ENCODE peak calls at places on chromosome 1, in ten cellular contexts. One of them, this sample, is unnamed.

GRCh38 chr1:232049335-232049734 is 422.7 kb downstream of the DISC1 start:
- DNase-seq in WERI-Rb-1: no peak
- DNase-seq in fibroblast of lung: no peak
- DNase-seq in lower lobe of right lung: no peak
- DNase-seq in neuronal stem cell: no peak
- DNase-seq in body of pancreas: no peak
- DNase-seq in left ventricle myocardium inferior: no peak
- DNase-seq in pancreas: no peak
- DNase-seq in AG04450: no peak
- DNase-seq in esophagus muscularis mucosa: no peak
- DNase-seq in this sample: no peak

GRCh38 chr1:203048555-203049051 is 22.3 kb downstream of the PPFIA4 start:
- DNase-seq in esophagus muscularis mucosa: no peak
- DNase-seq in lower lobe of right lung: no peak
- DNase-seq in fibroblast of lung: no peak
- DNase-seq in WERI-Rb-1: no peak
- DNase-seq in pancreas: no peak
- DNase-seq in AG04450: no peak
- DNase-seq in left ventricle myocardium inferior: no peak
- DNase-seq in neuronal stem cell: peak; percentile 35
- DNase-seq in body of pancreas: no peak
- DNase-seq in this sample: no peak

GRCh38 chr1:113587475-113587874 is 171.8 kb downstream of the PHTF1 start:
- DNase-seq in body of pancreas: no peak
- DNase-seq in esophagus muscularis mucosa: no peak
- DNase-seq in AG04450: no peak
- DNase-seq in WERI-Rb-1: no peak
- DNase-seq in left ventricle myocardium inferior: no peak
- DNase-seq in neuronal stem cell: no peak
- DNase-seq in fibroblast of lung: no peak
- DNase-seq in lower lobe of right lung: no peak
- DNase-seq in pancreas: no peak
- DNase-seq in this sample: no peak

GRCh38 chr1:24801169-24801568 is 55.9 kb downstream of the CLIC4 start:
- DNase-seq in fibroblast of lung: no peak
- DNase-seq in body of pancreas: no peak
- DNase-seq in left ventricle myocardium inferior: no peak
- DNase-seq in neuronal stem cell: no peak
- DNase-seq in AG04450: no peak
- DNase-seq in lower lobe of right lung: no peak
- DNase-seq in WERI-Rb-1: no peak
- DNase-seq in esophagus muscularis mucosa: no peak
- DNase-seq in pancreas: no peak
- DNase-seq in this sample: no peak

GRCh38 chr1:12438349-12438924 is 179.6 kb downstream of the DHRS3 start:
- DNase-seq in lower lobe of right lung: no peak
- DNase-seq in neuronal stem cell: no peak
- DNase-seq in left ventricle myocardium inferior: no peak
- DNase-seq in body of pancreas: no peak
- DNase-seq in pancreas: no peak
- DNase-seq in esophagus muscularis mucosa: no peak
- DNase-seq in WERI-Rb-1: no peak
- DNase-seq in AG04450: no peak
- DNase-seq in fibroblast of lung: no peak
- DNase-seq in this sample: no peak

GRCh38 chr1:226827458-226827857 is 43.0 kb upstream of the PSEN2 start:
- DNase-seq in body of pancreas: peak; percentile 16
- DNase-seq in left ventricle myocardium inferior: peak; percentile 73
- DNase-seq in neuronal stem cell: no peak
- DNase-seq in esophagus muscularis mucosa: peak; percentile 94
- DNase-seq in lower lobe of right lung: peak; percentile 76
- DNase-seq in pancreas: peak; percentile 37
- DNase-seq in AG04450: no peak
- DNase-seq in WERI-Rb-1: no peak
- DNase-seq in fibroblast of lung: peak; percentile 20
- DNase-seq in this sample: no peak

GRCh38 chr1:1117469-1117831 is 1.6 kb upstream of the C1orf159 start:
- DNase-seq in WERI-Rb-1: no peak
- DNase-seq in esophagus muscularis mucosa: no peak
- DNase-seq in fibroblast of lung: no peak
- DNase-seq in neuronal stem cell: no peak
- DNase-seq in body of pancreas: no peak
- DNase-seq in AG04450: no peak
- DNase-seq in left ventricle myocardium inferior: peak; percentile 13
- DNase-seq in lower lobe of right lung: peak; percentile 49
- DNase-seq in pancreas: peak; percentile 52
- DNase-seq in this sample: no peak

GRCh38 chr1:31787261-31787660 is 23.1 kb upstream of the ADGRB2 start:
- DNase-seq in AG04450: no peak
- DNase-seq in pancreas: peak; percentile 5
- DNase-seq in neuronal stem cell: no peak
- DNase-seq in WERI-Rb-1: peak; percentile 2
- DNase-seq in left ventricle myocardium inferior: no peak
- DNase-seq in body of pancreas: no peak
- DNase-seq in fibroblast of lung: no peak
- DNase-seq in lower lobe of right lung: peak; percentile 20
- DNase-seq in esophagus muscularis mucosa: no peak
- DNase-seq in this sample: no peak

GRCh38 chr1:219808790-219809189 is 119.6 kb downstream of the SLC30A10 start:
- DNase-seq in pancreas: no peak
- DNase-seq in lower lobe of right lung: no peak
- DNase-seq in left ventricle myocardium inferior: no peak
- DNase-seq in WERI-Rb-1: no peak
- DNase-seq in AG04450: no peak
- DNase-seq in body of pancreas: no peak
- DNase-seq in fibroblast of lung: no peak
- DNase-seq in esophagus muscularis mucosa: no peak
- DNase-seq in neuronal stem cell: no peak
- DNase-seq in this sample: no peak

GRCh38 chr1:223261914-223262313 is 102.1 kb downstream of the SUSD4 start:
- DNase-seq in pancreas: no peak
- DNase-seq in left ventricle myocardium inferior: no peak
- DNase-seq in neuronal stem cell: no peak
- DNase-seq in esophagus muscularis mucosa: peak; percentile 89
- DNase-seq in body of pancreas: no peak
- DNase-seq in fibroblast of lung: no peak
- DNase-seq in WERI-Rb-1: no peak
- DNase-seq in lower lobe of right lung: no peak
- DNase-seq in AG04450: no peak
- DNase-seq in this sample: no peak

GRCh38 chr1:204468766-204469302 is 25.8 kb downstream of the PIK3C2B start:
- DNase-seq in lower lobe of right lung: no peak
- DNase-seq in fibroblast of lung: no peak
- DNase-seq in WERI-Rb-1: no peak
- DNase-seq in AG04450: no peak
- DNase-seq in esophagus muscularis mucosa: no peak
- DNase-seq in neuronal stem cell: no peak
- DNase-seq in body of pancreas: no peak
- DNase-seq in left ventricle myocardium inferior: no peak
- DNase-seq in pancreas: no peak
- DNase-seq in this sample: no peak

GRCh38 chr1:31977361-31978131 is 36.1 kb upstream of the KHDRBS1 start:
- DNase-seq in neuronal stem cell: no peak
- DNase-seq in lower lobe of right lung: no peak
- DNase-seq in left ventricle myocardium inferior: no peak
- DNase-seq in pancreas: no peak
- DNase-seq in body of pancreas: no peak
- DNase-seq in fibroblast of lung: peak; percentile 85
- DNase-seq in esophagus muscularis mucosa: no peak
- DNase-seq in WERI-Rb-1: peak; percentile 75
- DNase-seq in AG04450: peak; percentile 20
- DNase-seq in this sample: peak; percentile 58

GRCh38 chr1:83999316-83999819 is 436 bp upstream of the TTLL7 start:
- DNase-seq in lower lobe of right lung: peak; percentile 83
- DNase-seq in left ventricle myocardium inferior: peak; percentile 79
- DNase-seq in WERI-Rb-1: peak; percentile 90
- DNase-seq in neuronal stem cell: no peak
- DNase-seq in fibroblast of lung: peak; percentile 76
- DNase-seq in AG04450: peak; percentile 37
- DNase-seq in body of pancreas: peak; percentile 79
- DNase-seq in esophagus muscularis mucosa: no peak
- DNase-seq in pancreas: peak; percentile 75
- DNase-seq in this sample: peak; percentile 65

GRCh38 chr1:100736766-100737165 is 17.2 kb downstream of the VCAM1 start:
- DNase-seq in esophagus muscularis mucosa: no peak
- DNase-seq in pancreas: no peak
- DNase-seq in WERI-Rb-1: no peak
- DNase-seq in AG04450: peak; percentile 18
- DNase-seq in lower lobe of right lung: no peak
- DNase-seq in left ventricle myocardium inferior: no peak
- DNase-seq in neuronal stem cell: no peak
- DNase-seq in fibroblast of lung: peak; percentile 66
- DNase-seq in body of pancreas: no peak
- DNase-seq in this sample: no peak

GRCh38 chr1:220926146-220926545 is 46.9 kb downstream of the HLX start:
- DNase-seq in body of pancreas: no peak
- DNase-seq in WERI-Rb-1: no peak
- DNase-seq in neuronal stem cell: no peak
- DNase-seq in fibroblast of lung: peak; percentile 28
- DNase-seq in left ventricle myocardium inferior: no peak
- DNase-seq in pancreas: no peak
- DNase-seq in lower lobe of right lung: no peak
- DNase-seq in AG04450: no peak
- DNase-seq in esophagus muscularis mucosa: peak; percentile 53
- DNase-seq in this sample: no peak

DNA sequence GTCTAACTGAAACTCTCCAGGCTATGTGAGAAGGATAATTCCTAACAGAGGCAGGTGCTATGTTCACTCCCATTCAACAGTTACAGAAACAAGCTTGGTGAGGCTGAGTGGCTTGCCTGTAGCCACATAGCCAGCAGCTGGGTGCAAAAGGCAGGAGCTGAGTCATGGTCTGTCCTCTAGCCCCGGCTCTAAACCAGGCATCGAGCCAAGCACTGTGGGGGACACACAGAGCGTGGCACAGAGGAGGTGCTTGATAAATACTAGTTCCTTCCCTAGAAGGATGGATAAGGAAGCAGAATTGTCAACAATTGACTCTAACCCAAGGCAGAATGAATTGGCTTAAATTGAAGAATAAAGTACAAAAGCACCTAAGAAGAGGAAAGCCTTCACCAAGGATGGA is 10.4 kb upstream of the KCNA2 start:
- DNase-seq in AG04450: no peak
- DNase-seq in pancreas: no peak
- DNase-seq in WERI-Rb-1: no peak
- DNase-seq in body of pancreas: no peak
- DNase-seq in left ventricle myocardium inferior: no peak
- DNase-seq in fibroblast of lung: peak; percentile 17
- DNase-seq in lower lobe of right lung: no peak
- DNase-seq in neuronal stem cell: no peak
- DNase-seq in esophagus muscularis mucosa: no peak
- DNase-seq in this sample: no peak
- H3K27me3 ChIP-seq in AG04450: peaks cover 5% of the 10 kb centered on the region
- H3K27me3 ChIP-seq in pancreas: no peaks in the 10 kb centered on the region
- H3K27me3 ChIP-seq in WERI-Rb-1: no peaks in the 10 kb centered on the region
- H3K27me3 ChIP-seq in body of pancreas: no peaks in the 10 kb centered on the region
- H3K27me3 ChIP-seq in left ventricle myocardium inferior: peaks cover 97% of the 10 kb centered on the region
- H3K27me3 ChIP-seq in fibroblast of lung: peaks cover 9% of the 10 kb centered on the region
- H3K27me3 ChIP-seq in lower lobe of right lung: peaks cover 21% of the 10 kb centered on the region
- H3K27me3 ChIP-seq in neuronal stem cell: peaks cover 14% of the 10 kb centered on the region
- H3K27me3 ChIP-seq in esophagus muscularis mucosa: peaks cover 7% of the 10 kb centered on the region
- H3K27me3 ChIP-seq in this sample: no peaks in the 10 kb centered on the region

DNA sequence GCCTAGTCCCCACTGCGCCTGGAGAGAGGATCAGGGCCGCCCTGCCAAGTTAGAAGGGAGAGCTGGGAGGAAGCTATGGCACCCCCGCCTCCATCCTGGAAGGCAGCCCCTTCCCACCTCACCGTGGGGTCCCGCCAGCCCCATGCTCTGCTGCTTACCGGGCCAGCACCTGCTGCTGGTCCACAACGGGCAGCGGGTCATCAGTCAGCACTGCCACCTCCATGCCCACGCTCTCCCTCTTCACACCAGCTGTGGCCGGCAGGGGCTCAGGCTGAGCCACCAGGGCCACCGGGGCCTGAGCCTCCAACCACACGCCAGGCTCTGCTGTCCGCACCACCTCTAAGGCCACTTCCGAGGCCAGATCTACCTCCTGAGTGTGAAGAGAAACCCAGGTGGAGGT is 23.5 kb upstream of the DDOST start:
- DNase-seq in fibroblast of lung: no peak
- DNase-seq in neuronal stem cell: no peak
- DNase-seq in WERI-Rb-1: no peak
- DNase-seq in AG04450: no peak
- DNase-seq in left ventricle myocardium inferior: no peak
- DNase-seq in esophagus muscularis mucosa: no peak
- DNase-seq in body of pancreas: no peak
- DNase-seq in lower lobe of right lung: no peak
- DNase-seq in pancreas: no peak
- DNase-seq in this sample: no peak
- H3K4me3 ChIP-seq in fibroblast of lung: no peak overlapping the region
- H3K4me3 ChIP-seq in neuronal stem cell: no peak overlapping the region
- H3K4me3 ChIP-seq in WERI-Rb-1: no peak overlapping the region
- H3K4me3 ChIP-seq in AG04450: no peak overlapping the region
- H3K4me3 ChIP-seq in left ventricle myocardium inferior: peak overlapping the region; percentile 67
- H3K4me3 ChIP-seq in esophagus muscularis mucosa: peak overlapping the region; percentile 48
- H3K4me3 ChIP-seq in body of pancreas: no peak overlapping the region
- H3K4me3 ChIP-seq in lower lobe of right lung: peak overlapping the region; percentile 54
- H3K4me3 ChIP-seq in pancreas: no peak overlapping the region
- H3K4me3 ChIP-seq in this sample: no peak overlapping the region

DNA sequence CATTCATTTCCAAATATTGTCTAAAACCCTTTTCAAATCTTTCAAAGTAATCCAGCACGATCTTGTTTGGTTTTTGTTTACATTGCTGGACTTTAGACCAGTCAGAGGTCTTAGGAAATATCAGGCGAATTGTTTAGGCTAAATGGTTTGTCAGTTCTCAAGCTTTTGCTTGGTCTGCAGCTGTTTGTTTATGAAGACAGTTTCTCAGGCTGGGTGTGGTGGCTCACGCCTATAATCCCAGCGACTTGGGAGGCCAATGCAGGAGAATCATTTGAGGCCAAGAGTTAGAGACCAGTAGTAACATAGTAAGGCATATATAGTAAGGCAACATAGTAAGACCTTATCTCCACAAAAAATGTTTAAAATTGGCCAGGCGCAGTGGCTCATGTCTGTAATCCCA is 77.5 kb downstream of the DNTTIP2 start:
- DNase-seq in fibroblast of lung: peak; percentile 83
- DNase-seq in AG04450: peak; percentile 36
- DNase-seq in WERI-Rb-1: no peak
- DNase-seq in lower lobe of right lung: no peak
- DNase-seq in neuronal stem cell: no peak
- DNase-seq in body of pancreas: no peak
- DNase-seq in left ventricle myocardium inferior: no peak
- DNase-seq in pancreas: no peak
- DNase-seq in esophagus muscularis mucosa: no peak
- DNase-seq in this sample: no peak
- H3K9me3 ChIP-seq in fibroblast of lung: no peaks in the 10 kb centered on the region
- H3K9me3 ChIP-seq in AG04450: no peaks in the 10 kb centered on the region
- H3K9me3 ChIP-seq in WERI-Rb-1: no peaks in the 10 kb centered on the region
- H3K9me3 ChIP-seq in lower lobe of right lung: no peaks in the 10 kb centered on the region
- H3K9me3 ChIP-seq in neuronal stem cell: peaks cover 2% of the 10 kb centered on the region
- H3K9me3 ChIP-seq in body of pancreas: no peaks in the 10 kb centered on the region
- H3K9me3 ChIP-seq in left ventricle myocardium inferior: no peaks in the 10 kb centered on the region
- H3K9me3 ChIP-seq in pancreas: no peaks in the 10 kb centered on the region
- H3K9me3 ChIP-seq in esophagus muscularis mucosa: no peaks in the 10 kb centered on the region
- H3K9me3 ChIP-seq in this sample: no peaks in the 10 kb centered on the region

DNA sequence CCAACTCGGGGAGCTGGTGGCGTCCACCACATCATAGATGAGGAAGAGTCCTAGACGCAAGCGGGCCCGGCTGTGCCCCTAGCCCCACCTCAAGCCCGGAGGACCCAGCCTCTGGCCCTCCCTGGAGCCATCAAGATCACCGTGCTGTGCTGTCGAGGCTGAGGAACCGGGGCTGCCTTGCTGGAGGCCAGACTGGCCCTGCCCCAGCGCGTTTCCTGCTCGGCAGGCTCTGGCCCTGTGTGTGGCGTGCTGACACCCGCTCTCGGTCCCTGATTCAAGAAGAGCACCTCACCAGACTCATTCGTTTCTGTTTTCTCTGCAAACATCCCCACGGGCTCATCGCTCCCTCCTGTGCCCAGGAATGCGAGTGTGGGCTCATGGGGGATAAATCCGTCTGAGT is 51.1 kb downstream of the GLIS1 start:
- DNase-seq in neuronal stem cell: no peak
- DNase-seq in pancreas: no peak
- DNase-seq in fibroblast of lung: no peak
- DNase-seq in body of pancreas: no peak
- DNase-seq in esophagus muscularis mucosa: no peak
- DNase-seq in lower lobe of right lung: no peak
- DNase-seq in WERI-Rb-1: no peak
- DNase-seq in AG04450: no peak
- DNase-seq in left ventricle myocardium inferior: no peak
- DNase-seq in this sample: no peak
- H3K27me3 ChIP-seq in neuronal stem cell: no peaks in the 10 kb centered on the region
- H3K27me3 ChIP-seq in pancreas: no peaks in the 10 kb centered on the region
- H3K27me3 ChIP-seq in fibroblast of lung: peaks cover 10% of the 10 kb centered on the region
- H3K27me3 ChIP-seq in body of pancreas: no peaks in the 10 kb centered on the region
- H3K27me3 ChIP-seq in esophagus muscularis mucosa: no peaks in the 10 kb centered on the region
- H3K27me3 ChIP-seq in lower lobe of right lung: peaks cover 53% of the 10 kb centered on the region
- H3K27me3 ChIP-seq in WERI-Rb-1: no peaks in the 10 kb centered on the region
- H3K27me3 ChIP-seq in AG04450: no peaks in the 10 kb centered on the region
- H3K27me3 ChIP-seq in left ventricle myocardium inferior: peaks cover 100% of the 10 kb centered on the region
- H3K27me3 ChIP-seq in this sample: no peaks in the 10 kb centered on the region